ENCODE peak calls at places on chromosomes 2 and 18, in six cellular contexts. One of them, this sample, is unnamed.

GRCh38 chr2:203814661-203815540 is 52.7 kb upstream of the CTLA4 start:
- DNase-seq in neuronal stem cell: peak; percentile 37
- DNase-seq in H9: peak; percentile 52
- DNase-seq in mesenchymal stem cell: peak; percentile 80
- DNase-seq in IMR-90: peak; percentile 82
- DNase-seq in H1: no peak
- DNase-seq in this sample: peak; percentile 81

GRCh38 chr2:62940697-62941096 is 109.9 kb upstream of the OTX1 start:
- DNase-seq in H1: no peak
- DNase-seq in IMR-90: no peak
- DNase-seq in mesenchymal stem cell: no peak
- DNase-seq in H9: no peak
- DNase-seq in neuronal stem cell: no peak
- DNase-seq in this sample: no peak

GRCh38 chr18:59239627-59240026 is 19.7 kb downstream of the GRP start:
- DNase-seq in H9: no peak
- DNase-seq in IMR-90: no peak
- DNase-seq in mesenchymal stem cell: no peak
- DNase-seq in neuronal stem cell: no peak
- DNase-seq in H1: no peak
- DNase-seq in this sample: peak; percentile 79

GRCh38 chr18:32362484-32362883 is 108.2 kb downstream of the GAREM1 start:
- DNase-seq in H1: no peak
- DNase-seq in mesenchymal stem cell: no peak
- DNase-seq in IMR-90: peak; percentile 28
- DNase-seq in neuronal stem cell: no peak
- DNase-seq in H9: no peak
- DNase-seq in this sample: no peak

GRCh38 chr2:29766191-29766590 is 155.2 kb downstream of the ALK start:
- DNase-seq in IMR-90: peak; percentile 55
- DNase-seq in H1: no peak
- DNase-seq in neuronal stem cell: no peak
- DNase-seq in H9: no peak
- DNase-seq in mesenchymal stem cell: no peak
- DNase-seq in this sample: no peak

GRCh38 chr2:239727776-239728600 is 297.2 kb downstream of the NDUFA10 start:
- DNase-seq in H1: no peak
- DNase-seq in neuronal stem cell: no peak
- DNase-seq in mesenchymal stem cell: no peak
- DNase-seq in IMR-90: no peak
- DNase-seq in H9: no peak
- DNase-seq in this sample: no peak

GRCh38 chr2:85601771-85602475 is 575 bp downstream of the TMEM150A start:
- DNase-seq in H1: no peak
- DNase-seq in neuronal stem cell: no peak
- DNase-seq in H9: peak; percentile 61
- DNase-seq in IMR-90: no peak
- DNase-seq in mesenchymal stem cell: peak; percentile 52
- DNase-seq in this sample: peak; percentile 44

GRCh38 chr18:69455120-69455519 is 54.4 kb downstream of the DOK6 start:
- DNase-seq in mesenchymal stem cell: peak; percentile 49
- DNase-seq in IMR-90: no peak
- DNase-seq in H9: no peak
- DNase-seq in H1: no peak
- DNase-seq in neuronal stem cell: no peak
- DNase-seq in this sample: no peak

DNA sequence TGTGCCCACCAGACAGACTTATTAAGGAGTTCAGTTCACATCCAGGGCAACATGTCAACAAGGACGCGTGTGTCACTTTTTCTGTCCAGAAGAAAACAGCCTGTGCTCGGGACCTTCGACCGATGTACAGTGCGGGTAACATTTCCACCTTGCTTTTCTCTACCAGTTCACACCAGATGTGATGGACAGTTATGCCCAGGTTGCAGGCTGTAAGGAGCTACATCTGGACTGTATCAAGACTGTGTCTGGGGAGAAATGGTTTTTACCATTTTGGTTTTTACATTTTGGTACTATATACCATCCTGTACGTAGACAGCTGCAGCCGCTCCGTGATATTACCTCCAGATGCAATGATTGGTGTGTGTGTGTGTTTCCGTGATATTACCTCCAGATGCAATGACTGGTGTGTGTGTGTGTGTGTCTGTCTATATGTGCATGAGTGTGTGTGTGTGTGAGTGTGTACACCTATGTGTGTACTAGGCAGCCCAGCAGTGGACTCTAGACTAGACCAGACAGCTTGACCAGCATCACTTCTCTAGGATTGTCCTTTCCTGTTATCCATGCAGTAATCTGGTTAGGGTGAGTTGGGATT is 118.0 kb downstream of the COL6A3 start:
- DNase-seq in H9: no peak
- DNase-seq in neuronal stem cell: no peak
- DNase-seq in IMR-90: no peak
- DNase-seq in H1: no peak
- DNase-seq in mesenchymal stem cell: no peak
- DNase-seq in this sample: no peak
- H2BK5ac ChIP-seq in H9: no peak overlapping the region
- H2BK5ac ChIP-seq in neuronal stem cell: no peak overlapping the region
- H2BK5ac ChIP-seq in IMR-90: peak overlapping the region; percentile 53
- H2BK5ac ChIP-seq in H1: no peak overlapping the region
- H2BK5ac ChIP-seq in mesenchymal stem cell: no peak overlapping the region
- H2BK5ac ChIP-seq in this sample: no peak overlapping the region

GRCh38 chr2:18551623-18552022 is 8.8 kb downstream of the RDH14 start:
- DNase-seq in IMR-90: no peak
- DNase-seq in mesenchymal stem cell: no peak
- DNase-seq in H9: no peak
- DNase-seq in H1: no peak
- DNase-seq in neuronal stem cell: no peak
- DNase-seq in this sample: no peak

GRCh38 chr2:18551169-18551568 is 9.3 kb downstream of the RDH14 start:
- DNase-seq in neuronal stem cell: no peak
- DNase-seq in H1: no peak
- DNase-seq in mesenchymal stem cell: no peak
- DNase-seq in IMR-90: no peak
- DNase-seq in H9: no peak
- DNase-seq in this sample: no peak

GRCh38 chr2:18548618-18549017 is 11.8 kb downstream of the RDH14 start:
- DNase-seq in mesenchymal stem cell: no peak
- DNase-seq in H1: no peak
- DNase-seq in neuronal stem cell: no peak
- DNase-seq in IMR-90: no peak
- DNase-seq in H9: no peak
- DNase-seq in this sample: no peak

GRCh38 chr2:18550383-18550905 is 10.0 kb downstream of the RDH14 start:
- DNase-seq in mesenchymal stem cell: no peak
- DNase-seq in IMR-90: no peak
- DNase-seq in H9: no peak
- DNase-seq in neuronal stem cell: no peak
- DNase-seq in H1: no peak
- DNase-seq in this sample: no peak

DNA sequence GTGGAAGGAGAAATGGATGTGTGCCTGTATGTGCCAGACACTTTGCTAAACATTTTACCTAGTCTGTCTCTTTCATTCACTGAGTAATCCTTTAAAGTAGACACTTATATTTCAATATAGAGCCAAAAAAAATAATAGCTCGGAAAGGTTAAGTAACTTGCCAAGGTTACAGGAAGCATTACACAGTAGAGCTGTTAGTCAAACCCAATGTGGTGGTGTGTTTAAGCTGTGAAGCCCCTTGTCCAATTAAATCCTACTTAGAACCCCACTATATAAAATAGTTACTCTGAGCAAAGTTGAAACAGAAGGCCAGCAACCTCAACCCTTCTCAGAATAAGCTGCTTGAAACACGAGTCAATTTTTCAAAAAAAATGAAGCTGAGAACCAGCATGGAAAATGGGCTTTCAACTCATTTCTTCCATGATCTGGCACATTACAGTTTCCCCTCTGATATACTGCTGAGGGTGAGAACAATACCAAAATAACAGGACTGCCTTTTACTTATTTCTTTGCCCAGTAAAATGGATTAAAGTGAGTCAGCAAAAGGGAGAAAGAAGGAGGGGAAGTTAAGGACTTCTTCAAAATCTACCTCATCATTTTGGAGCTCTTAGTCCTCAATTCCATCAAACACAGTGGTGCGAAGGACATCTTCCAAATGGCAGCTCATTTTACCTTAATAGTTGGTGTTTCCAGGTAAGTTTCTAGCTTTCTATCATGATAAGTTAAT is 7.9 kb downstream of the RDH14 start:
- DNase-seq in IMR-90: no peak
- DNase-seq in mesenchymal stem cell: no peak
- DNase-seq in H1: no peak
- DNase-seq in H9: no peak
- DNase-seq in neuronal stem cell: no peak
- DNase-seq in this sample: no peak
- H3K27ac ChIP-seq in IMR-90: no peak overlapping the region
- H3K27ac ChIP-seq in mesenchymal stem cell: no peak overlapping the region
- H3K27ac ChIP-seq in H1: no peak overlapping the region
- H3K27ac ChIP-seq in H9: no peak overlapping the region
- H3K27ac ChIP-seq in neuronal stem cell: no peak overlapping the region
- H3K27ac ChIP-seq in this sample: no peak overlapping the region

DNA sequence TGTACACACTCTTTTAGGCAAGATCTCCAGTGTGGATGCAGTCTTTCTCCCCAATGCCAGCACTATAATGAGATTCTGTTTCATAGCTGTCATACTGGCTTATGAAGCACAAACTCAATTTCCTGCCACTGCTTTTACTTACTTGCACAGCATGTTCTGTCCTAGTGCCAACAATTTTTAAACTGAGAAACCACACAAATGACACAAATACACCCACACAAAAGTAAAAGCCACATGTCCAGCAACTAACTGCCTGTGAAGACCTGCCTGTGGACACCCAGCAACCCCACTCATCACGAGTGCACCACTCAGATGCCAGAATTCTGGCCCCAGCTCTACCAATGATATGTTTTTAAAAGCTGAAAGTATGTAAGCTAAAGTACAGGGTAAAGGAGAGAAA is 29.6 kb upstream of the RNU4ATAC start:
- DNase-seq in H1: no peak
- DNase-seq in mesenchymal stem cell: peak; percentile 14
- DNase-seq in neuronal stem cell: no peak
- DNase-seq in H9: no peak
- DNase-seq in IMR-90: peak; percentile 85
- DNase-seq in this sample: no peak
- H2BK5ac ChIP-seq in H1: no peak overlapping the region
- H2BK5ac ChIP-seq in mesenchymal stem cell: no peak overlapping the region
- H2BK5ac ChIP-seq in neuronal stem cell: no peak overlapping the region
- H2BK5ac ChIP-seq in H9: no peak overlapping the region
- H2BK5ac ChIP-seq in IMR-90: peak overlapping the region; percentile 49
- H2BK5ac ChIP-seq in this sample: no peak overlapping the region

DNA sequence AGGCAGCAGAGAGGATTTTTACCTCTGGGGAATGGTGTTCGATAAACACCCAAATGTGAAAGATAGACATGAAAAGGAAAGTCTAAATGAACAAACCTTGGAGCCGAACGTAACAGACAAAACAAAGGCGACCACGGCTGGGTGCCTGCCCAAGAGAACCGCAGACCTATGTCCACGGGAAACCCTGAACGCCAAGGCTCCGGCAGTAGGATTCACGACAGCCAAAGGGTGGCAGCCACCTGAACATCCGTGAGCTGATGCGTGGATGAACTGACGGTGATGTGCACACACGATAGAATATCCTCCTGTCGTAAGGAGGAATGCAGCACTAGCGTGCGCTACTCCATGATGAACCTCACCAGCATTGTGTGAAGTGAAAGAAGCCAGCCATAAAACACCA is 85.6 kb downstream of the MBP start:
- DNase-seq in IMR-90: no peak
- DNase-seq in mesenchymal stem cell: no peak
- DNase-seq in H1: no peak
- DNase-seq in H9: no peak
- DNase-seq in neuronal stem cell: no peak
- DNase-seq in this sample: no peak
- H3K27ac ChIP-seq in IMR-90: no peak overlapping the region
- H3K27ac ChIP-seq in mesenchymal stem cell: no peak overlapping the region
- H3K27ac ChIP-seq in H1: no peak overlapping the region
- H3K27ac ChIP-seq in H9: no peak overlapping the region
- H3K27ac ChIP-seq in neuronal stem cell: no peak overlapping the region
- H3K27ac ChIP-seq in this sample: no peak overlapping the region

DNA sequence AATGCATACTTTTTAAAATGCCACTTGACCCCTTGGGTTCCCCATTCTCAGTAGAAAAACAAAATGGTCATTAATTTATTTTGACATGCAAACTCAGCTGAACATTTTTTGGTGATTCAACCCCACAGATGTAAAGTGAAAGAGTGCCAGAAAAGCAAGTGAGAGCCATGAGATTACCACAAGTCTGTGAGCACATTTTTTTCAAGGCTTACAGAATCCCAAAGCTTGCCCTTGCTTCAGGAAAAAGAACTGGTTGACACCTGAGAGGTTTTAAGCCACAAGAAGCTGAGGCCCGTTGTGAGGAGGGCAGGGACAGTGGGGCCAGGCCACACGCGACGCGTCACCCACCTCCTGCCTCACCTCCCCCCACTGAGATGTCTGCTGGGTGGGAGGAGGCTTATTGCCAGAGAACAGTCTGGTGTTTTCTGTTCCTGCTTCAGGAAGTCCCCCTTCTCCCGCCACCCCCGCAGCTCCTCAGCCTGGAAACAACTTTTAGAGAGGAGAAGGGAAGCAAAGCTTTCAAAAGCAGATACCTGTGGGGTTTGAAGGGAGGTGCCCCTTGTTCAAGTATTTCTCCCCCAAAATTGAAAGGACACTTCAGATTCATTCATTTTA is 70.5 kb upstream of the CYP1B1 start:
- DNase-seq in neuronal stem cell: no peak
- DNase-seq in H9: peak; percentile 50
- DNase-seq in mesenchymal stem cell: peak; percentile 94
- DNase-seq in H1: peak; percentile 15
- DNase-seq in IMR-90: peak; percentile 95
- DNase-seq in this sample: peak; percentile 89
- H2BK5ac ChIP-seq in neuronal stem cell: no peak overlapping the region
- H2BK5ac ChIP-seq in H9: no peak overlapping the region
- H2BK5ac ChIP-seq in mesenchymal stem cell: peak overlapping the region; percentile 100
- H2BK5ac ChIP-seq in H1: peak overlapping the region; percentile 76
- H2BK5ac ChIP-seq in IMR-90: peak overlapping the region; percentile 98
- H2BK5ac ChIP-seq in this sample: peak overlapping the region; percentile 20

This sample was measured in mesendoderm.